ENCODE peak calls at places on chromosomes 7 and 10, in four cellular contexts. Q is Peyer's patch, C is fibroblast of lung, I is breast epithelium. X is an unnamed sample.

GRCh38 chr7:77455334-77455733 is 39.2 kb upstream of the GSAP start:
- DNase-seq in Q (no peak), C (peak; percentile 88), I (no peak), X (no peak)

GRCh38 chr7:144399946-144400345 is 3.5 kb downstream of the NOBOX start:
- DNase-seq in Q (no peak), C (no peak), I (no peak), X (no peak)

GRCh38 chr7:55365680-55366460 is 733 bp downstream of the LANCL2 start:
- DNase-seq in Q (peak; percentile 94), C (peak; percentile 98), I (peak; percentile 92), X (peak; percentile 95)

GRCh38 chr10:89204621-89205020 is 2.5 kb downstream of the CH25H start:
- DNase-seq in Q (no peak), C (no peak), I (no peak), X (no peak)

GRCh38 chr10:42874713-42875387 is 92.3 kb downstream of the BMS1 start:
- DNase-seq in Q (no peak), C (no peak), I (no peak), X (no peak)

GRCh38 chr10:71077143-71077581 is 135.2 kb upstream of the UNC5B start:
- DNase-seq in Q (no peak), C (no peak), I (peak; percentile 34), X (peak; percentile 68)

GRCh38 chr7:159197066-159197975 is 52.7 kb upstream of the VIPR2 start:
- DNase-seq in Q (peak; percentile 31), C (no peak), I (no peak), X (no peak)

GRCh38 chr10:77909021-77909754 is 17.4 kb downstream of the DLG5 start:
- DNase-seq in Q (no peak), C (no peak), I (no peak), X (no peak)

GRCh38 chr10:69807696-69808095 is 6.0 kb downstream of the COL13A1 start:
- DNase-seq in Q (no peak), C (peak; percentile 61), I (no peak), X (no peak)

GRCh38 chr7:82179311-82179710 is 264.3 kb downstream of the CACNA2D1 start:
- DNase-seq in Q (no peak), C (peak; percentile 29), I (no peak), X (no peak)

GRCh38 chr7:100897111-100897608 is 1.5 kb upstream of the ACHE start:
- DNase-seq in Q (no peak), C (no peak), I (no peak), X (no peak)

GRCh38 chr10:131848296-131848695 is 52.5 kb upstream of the PPP2R2D start:
- DNase-seq in Q (no peak), C (no peak), I (peak; percentile 35), X (peak; percentile 52)

GRCh38 chr7:129515381-129515780 is 13.1 kb downstream of the SMKR1 start:
- DNase-seq in Q (no peak), C (no peak), I (no peak), X (no peak)
- H3K27ac ChIP-seq in Q (no peak overlapping the region), C (no peak overlapping the region), I (no peak overlapping the region), X (no peak overlapping the region)

DNA sequence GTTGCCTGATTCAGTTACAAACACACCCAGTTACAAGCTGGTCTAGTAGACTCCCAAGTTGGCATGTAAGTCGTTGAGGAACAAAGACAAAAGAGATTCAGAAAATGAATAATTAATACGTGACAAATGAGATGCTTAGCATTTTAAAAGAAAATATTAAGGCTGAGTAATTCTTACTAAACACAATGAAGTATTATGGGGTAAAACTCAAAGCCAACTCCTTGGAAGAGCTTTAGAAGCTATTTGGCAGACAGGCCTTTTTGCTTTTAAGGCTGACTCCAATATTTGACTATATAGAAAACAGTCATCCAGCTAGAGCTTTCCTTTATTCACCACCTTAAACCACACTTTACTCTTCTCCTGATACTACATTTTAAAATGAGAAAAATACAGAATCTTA is 5.4 kb downstream of the TRDMT1 start:
- DNase-seq in Q (no peak), C (peak; percentile 50), I (no peak), X (no peak)
- H3K27ac ChIP-seq in Q (no peak overlapping the region), C (no peak overlapping the region), I (peak overlapping the region; percentile 49), X (peak overlapping the region; percentile 64)

GRCh38 chr10:110263164-110263563 is 41.6 kb downstream of the SMNDC1 start:
- DNase-seq in Q (no peak), C (no peak), I (no peak), X (no peak)

GRCh38 chr10:110258542-110258941 is 46.2 kb downstream of the SMNDC1 start:
- DNase-seq in Q (no peak), C (no peak), I (no peak), X (no peak)

GRCh38 chr10:110265573-110266193 is 39.0 kb downstream of the SMNDC1 start:
- DNase-seq in Q (no peak), C (no peak), I (no peak), X (no peak)

GRCh38 chr10:110259317-110259716 is 45.4 kb downstream of the SMNDC1 start:
- DNase-seq in Q (no peak), C (no peak), I (no peak), X (no peak)

GRCh38 chr10:110260746-110261477 is 43.8 kb downstream of the SMNDC1 start:
- DNase-seq in Q (no peak), C (peak; percentile 40), I (no peak), X (no peak)
- H3K27ac ChIP-seq in Q (no peak overlapping the region), C (no peak overlapping the region), I (peak overlapping the region; percentile 30), X (peak overlapping the region; percentile 83)

GRCh38 chr7:148983220-148984146 is 44.8 kb downstream of the PDIA4 start:
- DNase-seq in Q (peak; percentile 74), C (peak; percentile 72), I (no peak), X (no peak)
- H3K27ac ChIP-seq in Q (peak overlapping the region; percentile 64), C (peak overlapping the region; percentile 45), I (peak overlapping the region; percentile 65), X (peak overlapping the region; percentile 56)

GRCh38 chr10:86108696-86109095 is 257.9 kb downstream of the GRID1 start:
- DNase-seq in Q (no peak), C (no peak), I (no peak), X (no peak)
- H3K27ac ChIP-seq in Q (no peak overlapping the region), C (no peak overlapping the region), I (no peak overlapping the region), X (no peak overlapping the region)

DNA sequence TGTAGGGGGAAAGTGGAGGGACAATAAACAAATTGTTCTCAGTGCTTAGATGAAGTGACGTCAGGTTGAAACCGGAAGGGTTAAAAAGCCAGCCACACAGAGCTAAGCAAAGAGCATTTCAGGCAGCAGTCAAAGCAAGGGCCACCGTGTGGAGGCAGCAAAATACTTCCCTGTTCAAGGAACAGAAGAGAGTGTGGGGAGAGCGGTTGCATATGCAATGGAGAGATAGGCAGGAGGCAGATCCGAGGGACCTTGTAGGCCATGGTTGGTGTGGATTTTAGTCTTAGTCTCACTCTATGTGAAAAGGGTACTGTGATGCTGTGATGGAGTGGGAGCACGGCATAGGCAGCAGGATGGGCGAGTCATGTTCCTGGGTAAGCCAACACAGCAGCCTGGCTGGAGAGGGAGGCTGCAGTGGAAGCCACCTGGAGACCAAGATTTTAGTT is 3.8 kb upstream of the STN1 start:
- DNase-seq in Q (no peak), C (peak; percentile 18), I (no peak), X (no peak)
- H3K27ac ChIP-seq in Q (no peak overlapping the region), C (no peak overlapping the region), I (no peak overlapping the region), X (no peak overlapping the region)

DNA sequence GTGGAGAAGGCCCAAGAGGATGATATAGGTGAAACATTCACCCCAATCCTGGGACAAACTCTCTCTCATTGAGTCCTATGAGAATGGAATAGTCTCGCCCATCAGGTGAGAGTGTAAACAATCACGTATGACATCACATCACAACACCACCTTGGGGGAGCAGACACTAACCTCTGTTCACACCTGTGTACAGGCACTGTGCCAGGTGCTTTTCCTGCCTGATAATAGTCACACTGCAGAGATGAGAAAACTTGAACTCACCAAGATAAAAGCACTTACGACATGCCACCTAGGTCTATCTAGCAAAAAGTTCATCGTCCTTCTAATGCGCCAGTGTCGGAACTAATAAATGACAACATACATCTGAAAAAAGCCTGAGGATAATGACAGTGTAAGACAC is 187.8 kb downstream of the FAM107B start:
- DNase-seq in Q (peak; percentile 73), C (no peak), I (no peak), X (no peak)
- H3K27ac ChIP-seq in Q (peak overlapping the region; percentile 71), C (peak overlapping the region; percentile 96), I (no peak overlapping the region), X (peak overlapping the region; percentile 70)

DNA sequence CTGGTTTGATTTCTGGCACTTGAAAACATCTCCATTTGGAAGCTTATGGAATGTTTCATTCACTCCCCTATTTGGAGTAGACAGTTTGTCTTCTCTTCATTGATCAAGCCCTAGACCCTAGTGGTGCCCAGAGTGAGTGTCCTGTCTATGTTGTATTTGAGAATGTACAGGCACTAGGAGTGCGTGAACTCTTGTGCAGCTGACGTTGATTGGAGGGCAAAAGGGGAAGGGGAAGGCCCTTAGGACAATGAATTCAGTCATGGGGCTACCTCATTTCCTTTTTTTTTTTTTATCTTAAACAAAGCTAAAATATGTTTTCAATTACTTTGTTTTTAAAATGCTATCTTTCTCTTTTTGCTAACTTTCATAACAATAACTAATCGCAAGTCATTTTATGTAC is 66.5 kb downstream of the ADD3 start:
- DNase-seq in Q (no peak), C (no peak), I (no peak), X (no peak)
- H3K27ac ChIP-seq in Q (no peak overlapping the region), C (peak overlapping the region; percentile 23), I (peak overlapping the region; percentile 74), X (peak overlapping the region; percentile 44)

GRCh38 chr10:100827819-100828743 is 82.7 kb downstream of the PAX2 start:
- DNase-seq in Q (peak; percentile 38), C (peak; percentile 3), I (peak; percentile 57), X (no peak)
- H3K27ac ChIP-seq in Q (no peak overlapping the region), C (no peak overlapping the region), I (no peak overlapping the region), X (no peak overlapping the region)

X was measured in coronary artery.